ENCODE peak calls at places on chromosomes 1 and 21, in eight cellular contexts. One of them, this sample, is unnamed. For H3K9me3, the result is how much of the 10 kb centered on the place peaks cover.

GRCh38 chr1:52237430-52237829 is 95.5 kb downstream of the ZFYVE9 start:
- DNase-seq in Peyer's patch: no peak
- DNase-seq in thoracic aorta: no peak
- DNase-seq in HCT116: no peak
- DNase-seq in IMR-90: peak
- DNase-seq in HepG2: no peak
- DNase-seq in ovary: no peak
- DNase-seq in neural progenitor cell: no peak
- DNase-seq in this sample: peak

GRCh38 chr1:187689137-187689536 is 860.4 kb downstream of the PLA2G4A start:
- DNase-seq in Peyer's patch: no peak
- DNase-seq in thoracic aorta: no peak
- DNase-seq in HCT116: no peak
- DNase-seq in IMR-90: peak
- DNase-seq in HepG2: no peak
- DNase-seq in ovary: no peak
- DNase-seq in neural progenitor cell: no peak
- DNase-seq in this sample: no peak

GRCh38 chr1:152630596-152630995 is 7.7 kb upstream of the LCE3A start:
- DNase-seq in Peyer's patch: no peak
- DNase-seq in thoracic aorta: no peak
- DNase-seq in HCT116: no peak
- DNase-seq in IMR-90: no peak
- DNase-seq in HepG2: no peak
- DNase-seq in ovary: no peak
- DNase-seq in neural progenitor cell: no peak
- DNase-seq in this sample: no peak

GRCh38 chr21:43740497-43741156 is 21.7 kb downstream of the PDXK start:
- DNase-seq in Peyer's patch: peak
- DNase-seq in thoracic aorta: no peak
- DNase-seq in HCT116: no peak
- DNase-seq in IMR-90: no peak
- DNase-seq in HepG2: no peak
- DNase-seq in ovary: peak
- DNase-seq in neural progenitor cell: peak
- DNase-seq in this sample: peak

GRCh38 chr1:89810302-89810701 is 10.5 kb upstream of the LRRC8D start:
- DNase-seq in Peyer's patch: no peak
- DNase-seq in thoracic aorta: no peak
- DNase-seq in HCT116: no peak
- DNase-seq in IMR-90: no peak
- DNase-seq in HepG2: no peak
- DNase-seq in ovary: no peak
- DNase-seq in neural progenitor cell: no peak
- DNase-seq in this sample: no peak

GRCh38 chr1:174149216-174149615 is 10.1 kb upstream of the RABGAP1L start:
- DNase-seq in Peyer's patch: no peak
- DNase-seq in thoracic aorta: no peak
- DNase-seq in HCT116: no peak
- DNase-seq in IMR-90: no peak
- DNase-seq in HepG2: no peak
- DNase-seq in ovary: no peak
- DNase-seq in neural progenitor cell: no peak
- DNase-seq in this sample: no peak

GRCh38 chr1:31797216-31797615 is 18.6 kb downstream of the SPOCD1 start:
- DNase-seq in Peyer's patch: no peak
- DNase-seq in thoracic aorta: no peak
- DNase-seq in HCT116: no peak
- DNase-seq in IMR-90: no peak
- DNase-seq in HepG2: no peak
- DNase-seq in ovary: no peak
- DNase-seq in neural progenitor cell: no peak
- DNase-seq in this sample: no peak

GRCh38 chr1:178344513-178345077 is 152.2 kb downstream of the CLEC20A start:
- DNase-seq in Peyer's patch: no peak
- DNase-seq in thoracic aorta: no peak
- DNase-seq in HCT116: peak
- DNase-seq in IMR-90: peak
- DNase-seq in HepG2: peak
- DNase-seq in ovary: no peak
- DNase-seq in neural progenitor cell: peak
- DNase-seq in this sample: no peak

GRCh38 chr1:106889054-106889453 is 167.4 kb upstream of the PRMT6 start:
- DNase-seq in Peyer's patch: no peak
- DNase-seq in thoracic aorta: no peak
- DNase-seq in HCT116: no peak
- DNase-seq in IMR-90: no peak
- DNase-seq in HepG2: no peak
- DNase-seq in ovary: no peak
- DNase-seq in neural progenitor cell: peak
- DNase-seq in this sample: no peak

GRCh38 chr1:235313262-235313661 is 14.7 kb downstream of the ARID4B start:
- DNase-seq in Peyer's patch: no peak
- DNase-seq in thoracic aorta: no peak
- DNase-seq in HCT116: no peak
- DNase-seq in IMR-90: no peak
- DNase-seq in HepG2: no peak
- DNase-seq in ovary: no peak
- DNase-seq in neural progenitor cell: no peak
- DNase-seq in this sample: no peak

GRCh38 chr1:241408170-241408569 is 51.2 kb upstream of the RGS7 start:
- DNase-seq in Peyer's patch: no peak
- DNase-seq in thoracic aorta: no peak
- DNase-seq in HCT116: no peak
- DNase-seq in IMR-90: peak
- DNase-seq in HepG2: no peak
- DNase-seq in ovary: no peak
- DNase-seq in neural progenitor cell: peak
- DNase-seq in this sample: no peak

GRCh38 chr1:201450721-201451291 is 18.2 kb downstream of the PHLDA3 start:
- DNase-seq in Peyer's patch: peak
- DNase-seq in thoracic aorta: no peak
- DNase-seq in HCT116: no peak
- DNase-seq in IMR-90: peak
- DNase-seq in HepG2: no peak
- DNase-seq in ovary: peak
- DNase-seq in neural progenitor cell: peak
- DNase-seq in this sample: peak

GRCh38 chr1:246157516-246157915 is 349.6 kb downstream of the SMYD3 start:
- DNase-seq in Peyer's patch: no peak
- DNase-seq in thoracic aorta: no peak
- DNase-seq in HCT116: no peak
- DNase-seq in IMR-90: no peak
- DNase-seq in HepG2: no peak
- DNase-seq in ovary: no peak
- DNase-seq in neural progenitor cell: no peak
- DNase-seq in this sample: no peak

GRCh38 chr1:228809621-228810313 is 74.5 kb downstream of the RHOU start:
- DNase-seq in Peyer's patch: peak
- DNase-seq in thoracic aorta: no peak
- DNase-seq in HCT116: no peak
- DNase-seq in IMR-90: no peak
- DNase-seq in HepG2: no peak
- DNase-seq in ovary: no peak
- DNase-seq in neural progenitor cell: no peak
- DNase-seq in this sample: no peak

DNA sequence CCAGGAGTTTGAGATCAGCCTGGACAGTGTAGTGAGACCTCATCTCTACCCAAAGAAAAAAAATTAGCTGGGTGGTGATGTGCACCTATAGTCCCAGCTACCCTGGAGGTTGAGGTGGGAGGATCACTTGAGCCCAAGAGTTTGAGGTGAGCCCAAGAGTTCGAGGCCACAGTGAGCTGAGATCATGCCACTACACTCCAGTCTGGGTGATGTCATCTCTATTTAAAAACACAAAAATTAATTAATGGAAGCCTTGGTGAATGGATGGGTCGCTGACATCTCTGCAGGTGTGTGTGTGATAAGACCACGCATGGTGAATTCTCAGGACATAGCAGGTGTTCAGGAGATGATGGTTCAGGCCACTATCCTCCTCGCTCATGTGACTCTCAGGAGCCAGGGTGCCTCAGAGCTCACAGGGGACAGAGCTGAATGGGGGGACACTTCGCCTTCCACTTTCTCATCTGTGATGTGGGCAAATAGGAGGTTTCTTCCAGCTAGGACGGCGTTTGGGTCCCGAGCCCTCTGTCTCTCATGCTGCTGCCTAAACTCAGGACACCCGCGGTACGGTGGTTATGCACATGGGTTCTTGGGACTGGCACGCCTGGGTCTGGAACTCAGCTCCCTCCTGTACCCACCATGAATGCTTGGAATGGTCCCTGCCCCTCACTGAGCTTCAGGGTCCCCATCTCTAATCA is 113.4 kb upstream of the ZBTB40 start:
- DNase-seq in Peyer's patch: no peak
- DNase-seq in thoracic aorta: no peak
- DNase-seq in HCT116: no peak
- DNase-seq in IMR-90: no peak
- DNase-seq in HepG2: no peak
- DNase-seq in ovary: no peak
- DNase-seq in neural progenitor cell: no peak
- DNase-seq in this sample: no peak
- H3K9me3 ChIP-seq in Peyer's patch: under half
- H3K9me3 ChIP-seq in thoracic aorta: under half
- H3K9me3 ChIP-seq in HCT116: under half
- H3K9me3 ChIP-seq in IMR-90: under half
- H3K9me3 ChIP-seq in HepG2: under half
- H3K9me3 ChIP-seq in ovary: under half
- H3K9me3 ChIP-seq in neural progenitor cell: under half
- H3K9me3 ChIP-seq in this sample: under half

GRCh38 chr1:167454929-167455785 is 63.2 kb downstream of the CD247 start:
- DNase-seq in Peyer's patch: peak
- DNase-seq in thoracic aorta: no peak
- DNase-seq in HCT116: peak
- DNase-seq in IMR-90: no peak
- DNase-seq in HepG2: no peak
- DNase-seq in ovary: peak
- DNase-seq in neural progenitor cell: peak
- DNase-seq in this sample: peak

GRCh38 chr1:167456926-167457325 is 61.4 kb downstream of the CD247 start:
- DNase-seq in Peyer's patch: peak
- DNase-seq in thoracic aorta: no peak
- DNase-seq in HCT116: no peak
- DNase-seq in IMR-90: no peak
- DNase-seq in HepG2: no peak
- DNase-seq in ovary: peak
- DNase-seq in neural progenitor cell: no peak
- DNase-seq in this sample: no peak

GRCh38 chr1:167455786-167456446 is 62.4 kb downstream of the CD247 start:
- DNase-seq in Peyer's patch: peak
- DNase-seq in thoracic aorta: no peak
- DNase-seq in HCT116: no peak
- DNase-seq in IMR-90: no peak
- DNase-seq in HepG2: no peak
- DNase-seq in ovary: peak
- DNase-seq in neural progenitor cell: peak
- DNase-seq in this sample: no peak

GRCh38 chr1:167457936-167458584 is 60.3 kb downstream of the CD247 start:
- DNase-seq in Peyer's patch: peak
- DNase-seq in thoracic aorta: no peak
- DNase-seq in HCT116: no peak
- DNase-seq in IMR-90: no peak
- DNase-seq in HepG2: no peak
- DNase-seq in ovary: peak
- DNase-seq in neural progenitor cell: no peak
- DNase-seq in this sample: no peak

DNA sequence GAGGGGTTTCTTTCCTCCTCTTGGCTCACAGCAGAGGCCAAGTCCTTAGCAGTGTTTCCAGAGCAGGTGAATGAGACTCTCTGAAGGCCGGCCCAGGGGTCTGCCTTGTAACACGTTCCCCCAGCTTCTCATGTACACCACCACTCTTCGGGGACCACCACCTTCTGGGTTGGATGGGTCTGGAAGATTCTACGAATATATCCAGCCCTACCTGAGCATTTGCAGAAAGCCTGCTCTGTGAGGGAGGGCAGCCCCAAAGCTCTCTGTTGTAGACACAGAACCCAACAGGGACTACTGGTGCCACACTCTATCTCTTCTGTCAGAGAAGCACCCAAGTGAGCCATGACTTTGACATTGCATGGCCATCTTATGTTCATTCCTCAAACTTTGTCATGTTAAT is 61.8 kb downstream of the CD247 start:
- DNase-seq in Peyer's patch: peak
- DNase-seq in thoracic aorta: no peak
- DNase-seq in HCT116: no peak
- DNase-seq in IMR-90: no peak
- DNase-seq in HepG2: no peak
- DNase-seq in ovary: peak
- DNase-seq in neural progenitor cell: no peak
- DNase-seq in this sample: no peak
- H3K4me3 ChIP-seq in Peyer's patch: no peak
- H3K4me3 ChIP-seq in thoracic aorta: peak
- H3K4me3 ChIP-seq in HCT116: no peak
- H3K4me3 ChIP-seq in IMR-90: no peak
- H3K4me3 ChIP-seq in HepG2: no peak
- H3K4me3 ChIP-seq in ovary: no peak
- H3K4me3 ChIP-seq in neural progenitor cell: no peak
- H3K4me3 ChIP-seq in this sample: no peak

DNA sequence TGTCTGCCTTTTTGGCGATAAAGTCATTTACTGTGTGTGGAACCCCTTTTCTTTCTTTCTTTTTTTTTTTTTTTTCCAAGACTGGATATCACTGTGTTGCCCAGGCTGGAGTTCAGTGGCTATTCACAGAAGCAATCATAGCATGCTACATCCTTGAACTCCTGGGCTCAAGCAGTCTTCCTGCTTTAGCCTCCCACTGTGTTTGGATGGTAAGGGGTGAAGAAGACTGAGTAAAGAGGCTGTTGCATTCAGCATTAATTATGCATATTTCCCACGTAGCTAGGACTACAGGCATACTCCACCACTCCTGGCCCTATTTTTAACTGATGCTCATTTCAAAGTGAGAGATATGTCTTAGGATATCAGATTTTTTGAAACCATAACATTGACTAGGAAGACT is 39.5 kb downstream of the PHACTR4 start:
- DNase-seq in Peyer's patch: no peak
- DNase-seq in thoracic aorta: no peak
- DNase-seq in HCT116: no peak
- DNase-seq in IMR-90: no peak
- DNase-seq in HepG2: no peak
- DNase-seq in ovary: no peak
- DNase-seq in neural progenitor cell: no peak
- DNase-seq in this sample: no peak
- H3K27ac ChIP-seq in Peyer's patch: no peak
- H3K27ac ChIP-seq in thoracic aorta: no peak
- H3K27ac ChIP-seq in HCT116: no peak
- H3K27ac ChIP-seq in IMR-90: no peak
- H3K27ac ChIP-seq in HepG2: no peak
- H3K27ac ChIP-seq in ovary: no peak
- H3K27ac ChIP-seq in neural progenitor cell: no peak
- H3K27ac ChIP-seq in this sample: no peak

DNA sequence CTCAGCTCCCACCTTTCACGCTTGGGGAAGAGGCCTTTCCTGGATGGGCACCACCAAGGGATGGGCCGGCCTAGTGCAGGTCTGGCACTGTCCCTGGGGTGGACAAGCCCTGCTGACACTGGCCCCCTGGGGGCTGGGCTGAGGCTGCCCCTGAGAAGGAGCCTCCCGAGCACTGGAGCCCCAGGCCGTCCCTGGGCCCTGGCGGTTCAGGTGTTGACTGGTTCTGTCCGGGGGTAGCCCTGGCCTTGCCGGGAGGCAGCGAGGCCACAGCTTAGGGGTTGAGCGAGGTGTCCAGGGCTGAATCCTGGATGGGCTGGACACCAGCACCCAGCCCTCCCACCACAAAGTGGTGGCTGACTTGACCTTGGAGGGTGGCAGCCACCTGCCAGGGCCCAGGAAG is 49.7 kb upstream of the ACTRT2 start:
- DNase-seq in Peyer's patch: peak
- DNase-seq in thoracic aorta: no peak
- DNase-seq in HCT116: no peak
- DNase-seq in IMR-90: no peak
- DNase-seq in HepG2: no peak
- DNase-seq in ovary: no peak
- DNase-seq in neural progenitor cell: no peak
- DNase-seq in this sample: no peak
- H3K9me3 ChIP-seq in Peyer's patch: under half
- H3K9me3 ChIP-seq in thoracic aorta: under half
- H3K9me3 ChIP-seq in HCT116: under half
- H3K9me3 ChIP-seq in IMR-90: half or more
- H3K9me3 ChIP-seq in HepG2: under half
- H3K9me3 ChIP-seq in ovary: under half
- H3K9me3 ChIP-seq in neural progenitor cell: under half
- H3K9me3 ChIP-seq in this sample: under half